ENCODE peak calls at places on chromosome 11, in eight cellular contexts. Q, T, Z, N, Y, R, A and S are unnamed samples.

GRCh38 chr11:15072551-15073143 is 746 bp upstream of the CALCB start:
- DNase-seq in A (no peak), T (no peak), N (no peak), Y (no peak), Z (no peak), Q (no peak), R (no peak), S (no peak)

GRCh38 chr11:64123102-64123434 is 42.8 kb downstream of the MACROD1 start:
- DNase-seq in N (peak; percentile 85), R (no peak), A (no peak), T (no peak), Q (no peak), Z (peak; percentile 79), Y (no peak), S (no peak)

GRCh38 chr11:82474876-82475275 is 258.8 kb downstream of the FAM181B start:
- DNase-seq in Z (no peak), R (no peak), A (no peak), N (no peak), Y (no peak), T (no peak), Q (no peak), S (no peak)

GRCh38 chr11:18853086-18853720 is 61.6 kb upstream of the PTPN5 start:
- DNase-seq in A (no peak), Q (peak; percentile 57), Y (no peak), R (no peak), Z (no peak), T (no peak), N (no peak), S (no peak)

GRCh38 chr11:6745465-6746015 is 26.2 kb downstream of the OR2AG2 start:
- DNase-seq in Z (no peak), N (no peak), A (no peak), R (peak; percentile 66), T (no peak), Q (no peak), Y (no peak), S (no peak)

GRCh38 chr11:80505771-80506170 is 1064.9 kb upstream of the TENM4 start:
- DNase-seq in Z (no peak), Y (no peak), Q (no peak), N (no peak), T (no peak), R (no peak), A (no peak), S (no peak)

GRCh38 chr11:62801071-62801470 is 4.2 kb downstream of the NXF1 start:
- DNase-seq in R (no peak), Q (no peak), N (no peak), T (no peak), A (no peak), Y (no peak), Z (no peak), S (no peak)

GRCh38 chr11:69328231-69328630 is 34.3 kb downstream of the MYEOV start:
- DNase-seq in N (peak; percentile 25), Z (peak; percentile 20), T (no peak), Q (no peak), A (no peak), Y (peak; percentile 70), R (no peak), S (peak; percentile 43)

GRCh38 chr11:108221981-108222685 is at the start of gene NPAT:
- DNase-seq in T (no peak), Q (no peak), Z (peak; percentile 31), Y (no peak), N (no peak), A (no peak), R (no peak), S (no peak)

GRCh38 chr11:123536690-123537437 is 106.8 kb downstream of the GRAMD1B start:
- DNase-seq in Q (peak; percentile 20), Z (no peak), Y (no peak), N (no peak), T (no peak), R (no peak), A (no peak), S (no peak)

GRCh38 chr11:60303661-60304060 is 23.2 kb downstream of the MS4A4A start:
- DNase-seq in A (no peak), Y (no peak), N (no peak), Z (no peak), T (no peak), R (no peak), Q (no peak), S (no peak)

GRCh38 chr11:69076129-69076791 is 27.5 kb downstream of the TPCN2 start:
- DNase-seq in R (no peak), Q (no peak), T (no peak), A (no peak), Y (no peak), Z (no peak), N (no peak), S (no peak)

GRCh38 chr11:78921517-78921916 is 346.9 kb upstream of the NARS2 start:
- DNase-seq in Y (no peak), Z (no peak), T (no peak), R (no peak), N (no peak), Q (no peak), A (no peak), S (no peak)

GRCh38 chr11:27703453-27703852 is 3.2 kb upstream of the BDNF start:
- DNase-seq in Z (no peak), Y (no peak), Q (peak; percentile 44), T (no peak), N (no peak), R (no peak), A (no peak), S (no peak)

GRCh38 chr11:116225784-116226410 is 546.9 kb downstream of the BUD13 start:
- DNase-seq in Q (no peak), A (no peak), N (no peak), T (no peak), Y (no peak), R (no peak), Z (no peak), S (no peak)

GRCh38 chr11:114183041-114183511 is 113.1 kb upstream of the NNMT start:
- DNase-seq in N (peak; percentile 93), Q (no peak), T (peak; percentile 67), R (no peak), Y (no peak), A (peak; percentile 33), Z (no peak), S (no peak)

GRCh38 chr11:114185436-114185835 is 110.8 kb upstream of the NNMT start:
- DNase-seq in Z (no peak), R (no peak), T (no peak), Y (no peak), Q (no peak), A (no peak), N (no peak), S (no peak)

GRCh38 chr11:114188851-114189570 is 107.2 kb upstream of the NNMT start:
- DNase-seq in Y (no peak), N (no peak), A (no peak), R (no peak), Q (no peak), T (no peak), Z (no peak), S (no peak)

GRCh38 chr11:114190630-114191029 is 105.6 kb upstream of the NNMT start:
- DNase-seq in T (peak; percentile 19), A (no peak), Y (no peak), N (no peak), Z (no peak), R (no peak), Q (no peak), S (no peak)

DNA sequence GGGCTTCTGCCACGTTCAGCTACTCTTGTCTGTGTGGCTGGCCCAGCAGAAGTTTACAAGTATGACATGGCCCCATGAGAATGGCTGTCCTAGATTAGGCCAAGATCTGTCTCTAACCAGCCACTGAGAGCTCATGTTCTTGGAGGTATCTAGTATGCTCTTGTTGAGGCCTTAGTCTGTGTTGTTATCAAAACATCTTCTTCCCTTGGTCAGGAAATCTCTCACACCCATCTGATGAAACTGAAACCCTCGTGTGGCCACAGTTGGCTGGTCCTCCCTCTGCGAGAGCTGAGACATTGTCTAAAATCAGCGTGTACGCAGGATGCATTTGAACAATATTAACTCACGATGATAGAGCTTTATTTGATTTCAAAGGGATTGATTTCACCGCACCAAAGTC is 109.0 kb upstream of the NNMT start:
- DNase-seq in Q (no peak), Y (no peak), N (no peak), A (no peak), R (no peak), Z (no peak), T (no peak), S (no peak)
- H3K4me3 ChIP-seq in Q (no peak overlapping the region), Y (no peak overlapping the region), N (no peak overlapping the region), A (no peak overlapping the region), R (no peak overlapping the region), Z (no peak overlapping the region), T (no peak overlapping the region), S (no peak overlapping the region)

GRCh38 chr11:43511959-43512358 is 153.2 kb downstream of the TTC17 start:
- DNase-seq in T (no peak), A (no peak), Y (no peak), Q (no peak), Z (no peak), R (no peak), N (no peak), S (no peak)

GRCh38 chr11:43518407-43519165 is 159.9 kb downstream of the TTC17 start:
- DNase-seq in Q (no peak), N (no peak), Z (no peak), R (no peak), A (no peak), Y (no peak), T (no peak), S (no peak)

GRCh38 chr11:43516316-43516820 is 157.6 kb downstream of the TTC17 start:
- DNase-seq in Z (no peak), Y (no peak), T (no peak), N (no peak), A (no peak), R (no peak), Q (peak; percentile 7), S (no peak)

GRCh38 chr11:43517518-43517917 is 158.8 kb downstream of the TTC17 start:
- DNase-seq in Q (no peak), Y (no peak), T (no peak), R (no peak), N (no peak), A (no peak), Z (no peak), S (no peak)

DNA sequence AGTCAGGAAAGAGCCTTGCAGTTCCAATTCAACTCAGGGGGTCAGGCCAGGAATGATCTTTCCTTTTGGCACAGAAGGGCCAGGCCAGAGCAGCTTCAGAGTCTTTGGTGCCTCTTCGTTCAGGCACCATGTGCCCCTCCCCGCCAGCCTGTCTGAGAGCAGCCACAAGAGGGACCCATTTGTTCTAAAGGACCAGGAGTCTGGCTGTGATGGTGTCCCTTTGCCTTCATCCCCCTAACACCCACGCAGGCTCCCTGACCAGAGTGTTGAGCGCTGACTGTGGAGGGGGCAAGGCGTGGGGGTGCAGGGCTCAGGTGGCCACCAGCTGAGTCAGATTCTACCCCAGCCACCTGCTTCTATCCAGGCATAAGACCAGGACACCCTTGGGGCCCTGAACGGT is 156.4 kb downstream of the TTC17 start:
- DNase-seq in T (no peak), R (no peak), N (no peak), Q (peak; percentile 18), A (peak; percentile 52), Y (no peak), Z (no peak), S (no peak)
- TF ChIP-seq EP300 in T (no peak), R (no peak), N (no peak), Q (no peak), A (no peak), Y (no peak), Z (no peak), S (no peak)

GRCh38 chr11:118612378-118612777 is 5.0 kb downstream of the PHLDB1 start:
- DNase-seq in N (peak; percentile 66), T (peak; percentile 54), Y (no peak), A (no peak), R (no peak), Z (no peak), Q (no peak), S (peak; percentile 72)
- H3K4me1 ChIP-seq in N (no peaks in the 10 kb centered on the region), T (peaks cover 6% of the 10 kb centered on the region), Y (peaks cover 78% of the 10 kb centered on the region), A (peaks cover 42% of the 10 kb centered on the region), R (peaks cover 8% of the 10 kb centered on the region), Z (peaks cover 47% of the 10 kb centered on the region), Q (peaks cover 34% of the 10 kb centered on the region), S (peaks cover 53% of the 10 kb centered on the region)

GRCh38 chr11:125627236-125627910 is 2.4 kb downstream of the CHEK1 start:
- DNase-seq in Y (no peak), N (no peak), Q (no peak), A (no peak), Z (no peak), T (no peak), R (no peak), S (no peak)
- H3K4me3 ChIP-seq in Y (no peak overlapping the region), N (no peak overlapping the region), Q (peak overlapping the region; percentile 60), A (peak overlapping the region; percentile 80), Z (no peak overlapping the region), T (no peak overlapping the region), R (peak overlapping the region; percentile 81), S (no peak overlapping the region)